ENCODE peak calls at places on chromosomes 16 and 17, in six cellular contexts. One of them, this sample, is unnamed.

GRCh38 chr17:73313526-73314127 is 1.8 kb upstream of the CDC42EP4 start:
- DNase-seq in transverse colon: no peak
- DNase-seq in spleen: no peak
- DNase-seq in GM23338: peak; percentile 59
- DNase-seq in K562: no peak
- DNase-seq in HCT116: no peak
- DNase-seq in this sample: no peak

GRCh38 chr17:82664701-82665182 is 16.5 kb upstream of the WDR45B start:
- DNase-seq in transverse colon: no peak
- DNase-seq in spleen: no peak
- DNase-seq in GM23338: no peak
- DNase-seq in K562: no peak
- DNase-seq in HCT116: no peak
- DNase-seq in this sample: no peak

GRCh38 chr16:82995286-82995926 is 368.6 kb downstream of the CDH13 start:
- DNase-seq in transverse colon: no peak
- DNase-seq in spleen: no peak
- DNase-seq in GM23338: no peak
- DNase-seq in K562: no peak
- DNase-seq in HCT116: no peak
- DNase-seq in this sample: no peak

GRCh38 chr16:64914-65255 is 7.5 kb downstream of the RHBDF1 start:
- DNase-seq in transverse colon: no peak
- DNase-seq in spleen: peak; percentile 67
- DNase-seq in GM23338: no peak
- DNase-seq in K562: no peak
- DNase-seq in HCT116: no peak
- DNase-seq in this sample: no peak

GRCh38 chr17:60139438-60140285 is 10.1 kb upstream of the CA4 start:
- DNase-seq in transverse colon: peak; percentile 75
- DNase-seq in spleen: peak; percentile 90
- DNase-seq in GM23338: peak; percentile 86
- DNase-seq in K562: peak; percentile 82
- DNase-seq in HCT116: peak; percentile 12
- DNase-seq in this sample: peak; percentile 75

GRCh38 chr16:65457084-65457483 is 335.2 kb upstream of the CDH11 start:
- DNase-seq in transverse colon: no peak
- DNase-seq in spleen: no peak
- DNase-seq in GM23338: no peak
- DNase-seq in K562: no peak
- DNase-seq in HCT116: no peak
- DNase-seq in this sample: no peak

GRCh38 chr16:49343291-49343690 is 30.3 kb upstream of the C16orf78 start:
- DNase-seq in transverse colon: no peak
- DNase-seq in spleen: no peak
- DNase-seq in GM23338: no peak
- DNase-seq in K562: no peak
- DNase-seq in HCT116: no peak
- DNase-seq in this sample: no peak

GRCh38 chr17:77358801-77359716 is 218.3 kb downstream of the SEC14L1 start:
- DNase-seq in transverse colon: no peak
- DNase-seq in spleen: no peak
- DNase-seq in GM23338: no peak
- DNase-seq in K562: no peak
- DNase-seq in HCT116: no peak
- DNase-seq in this sample: peak; percentile 50

GRCh38 chr16:83552193-83552592 is 255.6 kb upstream of the HSBP1 start:
- DNase-seq in transverse colon: no peak
- DNase-seq in spleen: no peak
- DNase-seq in GM23338: no peak
- DNase-seq in K562: no peak
- DNase-seq in HCT116: no peak
- DNase-seq in this sample: no peak

GRCh38 chr16:12271006-12271405 is 294.5 kb downstream of the SNX29 start:
- DNase-seq in transverse colon: no peak
- DNase-seq in spleen: no peak
- DNase-seq in GM23338: peak; percentile 69
- DNase-seq in K562: peak; percentile 42
- DNase-seq in HCT116: peak; percentile 12
- DNase-seq in this sample: no peak

GRCh38 chr16:3058173-3059030 is 7.0 kb upstream of the IL32 start:
- DNase-seq in transverse colon: peak; percentile 75
- DNase-seq in spleen: peak; percentile 91
- DNase-seq in GM23338: peak; percentile 84
- DNase-seq in K562: peak; percentile 68
- DNase-seq in HCT116: peak; percentile 35
- DNase-seq in this sample: peak; percentile 71

DNA sequence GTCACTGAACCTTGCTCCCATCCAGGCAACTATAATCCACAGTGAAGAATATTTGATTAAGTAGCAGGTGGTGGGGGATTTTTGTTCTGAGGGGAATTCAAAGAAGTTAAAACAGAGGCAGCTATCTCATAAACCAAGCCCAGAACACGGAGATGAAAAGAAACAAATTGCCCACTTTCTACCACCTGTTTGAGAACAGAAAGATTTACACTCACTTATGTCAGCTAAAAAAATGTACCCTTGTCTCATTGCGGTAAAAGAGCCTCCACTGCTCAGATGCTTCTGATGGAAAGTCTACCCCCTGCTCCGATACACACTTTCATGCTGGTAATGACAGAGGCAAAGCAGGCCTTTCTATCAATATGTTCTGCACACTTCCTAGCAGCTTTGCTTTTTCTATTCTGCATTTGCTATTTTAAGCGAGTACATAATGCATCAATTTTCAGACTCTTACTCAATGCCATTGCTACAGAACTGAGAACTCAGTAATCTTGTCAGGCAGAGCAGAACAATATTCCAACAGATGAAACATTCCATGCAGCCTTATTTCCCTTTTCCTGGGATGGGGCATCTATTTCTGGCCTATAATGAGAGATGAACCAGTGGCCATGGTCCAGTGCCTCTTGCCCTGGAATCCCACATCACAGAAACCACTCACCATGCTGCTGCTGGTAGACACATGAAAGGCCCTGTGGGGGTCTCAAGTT is 29.0 kb downstream of the CDK5R1 start:
- DNase-seq in transverse colon: no peak
- DNase-seq in spleen: no peak
- DNase-seq in GM23338: no peak
- DNase-seq in K562: no peak
- DNase-seq in HCT116: no peak
- DNase-seq in this sample: no peak
- TF ChIP-seq POLR2AphosphoS5 in transverse colon: no peak
- TF ChIP-seq POLR2AphosphoS5 in spleen: no peak
- TF ChIP-seq POLR2AphosphoS5 in GM23338: no peak
- TF ChIP-seq POLR2AphosphoS5 in K562: no peak
- TF ChIP-seq POLR2AphosphoS5 in HCT116: no peak
- TF ChIP-seq POLR2AphosphoS5 in this sample: no peak

GRCh38 chr17:51913491-51913890 is 245.0 kb downstream of the CA10 start:
- DNase-seq in transverse colon: no peak
- DNase-seq in spleen: no peak
- DNase-seq in GM23338: no peak
- DNase-seq in K562: no peak
- DNase-seq in HCT116: no peak
- DNase-seq in this sample: no peak

GRCh38 chr17:51912939-51913338 is 245.6 kb downstream of the CA10 start:
- DNase-seq in transverse colon: no peak
- DNase-seq in spleen: no peak
- DNase-seq in GM23338: peak; percentile 80
- DNase-seq in K562: no peak
- DNase-seq in HCT116: no peak
- DNase-seq in this sample: no peak

GRCh38 chr17:51909971-51910370 is 248.5 kb downstream of the CA10 start:
- DNase-seq in transverse colon: no peak
- DNase-seq in spleen: no peak
- DNase-seq in GM23338: no peak
- DNase-seq in K562: no peak
- DNase-seq in HCT116: no peak
- DNase-seq in this sample: no peak

GRCh38 chr17:51907041-51907440 is 251.5 kb downstream of the CA10 start:
- DNase-seq in transverse colon: no peak
- DNase-seq in spleen: no peak
- DNase-seq in GM23338: no peak
- DNase-seq in K562: no peak
- DNase-seq in HCT116: no peak
- DNase-seq in this sample: no peak

DNA sequence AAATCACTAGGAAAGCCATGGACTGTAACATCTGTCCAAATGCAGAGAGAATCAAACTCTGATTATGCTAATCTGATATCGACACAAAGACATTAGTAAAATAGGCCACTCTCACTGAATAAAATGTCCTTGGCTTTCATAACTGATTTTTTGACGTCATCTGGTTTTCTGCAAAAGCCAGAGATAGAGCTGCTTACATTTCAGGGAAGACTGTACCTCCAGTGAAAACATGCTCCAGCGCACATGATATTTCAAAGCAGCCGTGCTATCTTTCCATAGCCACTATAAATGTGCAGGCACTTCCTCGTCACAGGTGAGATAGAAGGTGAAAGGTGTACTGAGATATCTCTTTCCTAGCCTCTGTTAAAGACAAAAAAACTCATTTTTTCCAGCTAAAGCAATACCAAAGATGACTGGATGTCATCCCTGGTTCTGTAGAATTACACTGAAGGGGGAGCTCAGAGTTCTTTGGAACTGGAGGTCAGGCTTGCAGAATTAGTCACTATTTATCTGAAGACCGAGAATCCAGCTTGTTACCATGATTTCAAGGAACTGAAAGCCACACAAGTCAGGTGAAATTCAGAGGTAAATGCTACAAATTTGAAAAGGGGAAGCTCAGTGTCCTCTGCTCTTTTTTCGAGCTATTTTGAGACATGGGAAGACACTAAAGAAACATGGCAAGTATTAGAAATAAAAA is 249.5 kb downstream of the CA10 start:
- DNase-seq in transverse colon: no peak
- DNase-seq in spleen: no peak
- DNase-seq in GM23338: no peak
- DNase-seq in K562: no peak
- DNase-seq in HCT116: no peak
- DNase-seq in this sample: no peak
- H3K27ac ChIP-seq in transverse colon: no peak overlapping the region
- H3K27ac ChIP-seq in spleen: no peak overlapping the region
- H3K27ac ChIP-seq in GM23338: no peak overlapping the region
- H3K27ac ChIP-seq in K562: no peak overlapping the region
- H3K27ac ChIP-seq in HCT116: no peak overlapping the region
- H3K27ac ChIP-seq in this sample: no peak overlapping the region

GRCh38 chr17:7837375-7838290 is 3.6 kb downstream of the KDM6B start:
- DNase-seq in transverse colon: no peak
- DNase-seq in spleen: peak; percentile 61
- DNase-seq in GM23338: peak; percentile 37
- DNase-seq in K562: no peak
- DNase-seq in HCT116: no peak
- DNase-seq in this sample: no peak
- H3K4me1 ChIP-seq in transverse colon: peaks cover 80% of the 10 kb centered on the region
- H3K4me1 ChIP-seq in spleen: peaks cover 45% of the 10 kb centered on the region
- H3K4me1 ChIP-seq in GM23338: peaks cover 27% of the 10 kb centered on the region
- H3K4me1 ChIP-seq in K562: peaks cover 46% of the 10 kb centered on the region
- H3K4me1 ChIP-seq in HCT116: peaks cover 82% of the 10 kb centered on the region
- H3K4me1 ChIP-seq in this sample: peaks cover 72% of the 10 kb centered on the region

GRCh38 chr16:57701759-57702371 is 7.3 kb downstream of the DRC7 start:
- DNase-seq in transverse colon: no peak
- DNase-seq in spleen: no peak
- DNase-seq in GM23338: no peak
- DNase-seq in K562: no peak
- DNase-seq in HCT116: no peak
- DNase-seq in this sample: no peak

GRCh38 chr16:57704905-57705852 is 10.6 kb downstream of the DRC7 start:
- DNase-seq in transverse colon: no peak
- DNase-seq in spleen: no peak
- DNase-seq in GM23338: no peak
- DNase-seq in K562: no peak
- DNase-seq in HCT116: no peak
- DNase-seq in this sample: peak; percentile 29

GRCh38 chr16:57703416-57704010 is 8.9 kb downstream of the DRC7 start:
- DNase-seq in transverse colon: no peak
- DNase-seq in spleen: no peak
- DNase-seq in GM23338: no peak
- DNase-seq in K562: no peak
- DNase-seq in HCT116: no peak
- DNase-seq in this sample: no peak

GRCh38 chr16:57706717-57707116 is 12.1 kb downstream of the DRC7 start:
- DNase-seq in transverse colon: no peak
- DNase-seq in spleen: no peak
- DNase-seq in GM23338: no peak
- DNase-seq in K562: no peak
- DNase-seq in HCT116: no peak
- DNase-seq in this sample: no peak

GRCh38 chr16:57704011-57704904 is 9.7 kb downstream of the DRC7 start:
- DNase-seq in transverse colon: no peak
- DNase-seq in spleen: no peak
- DNase-seq in GM23338: no peak
- DNase-seq in K562: no peak
- DNase-seq in HCT116: no peak
- DNase-seq in this sample: no peak
- TF ChIP-seq POLR2AphosphoS5 in transverse colon: no peak
- TF ChIP-seq POLR2AphosphoS5 in spleen: no peak
- TF ChIP-seq POLR2AphosphoS5 in GM23338: no peak
- TF ChIP-seq POLR2AphosphoS5 in K562: no peak
- TF ChIP-seq POLR2AphosphoS5 in HCT116: no peak
- TF ChIP-seq POLR2AphosphoS5 in this sample: no peak

GRCh38 chr17:7856081-7856791 is 1.1 kb downstream of the NAA38 start:
- DNase-seq in transverse colon: peak; percentile 80
- DNase-seq in spleen: peak; percentile 91
- DNase-seq in GM23338: no peak
- DNase-seq in K562: no peak
- DNase-seq in HCT116: no peak
- DNase-seq in this sample: peak; percentile 83
- H3K27ac ChIP-seq in transverse colon: peak overlapping the region; percentile 94
- H3K27ac ChIP-seq in spleen: peak overlapping the region; percentile 95
- H3K27ac ChIP-seq in GM23338: no peak overlapping the region
- H3K27ac ChIP-seq in K562: peak overlapping the region; percentile 94
- H3K27ac ChIP-seq in HCT116: peak overlapping the region; percentile 92
- H3K27ac ChIP-seq in this sample: peak overlapping the region; percentile 94

DNA sequence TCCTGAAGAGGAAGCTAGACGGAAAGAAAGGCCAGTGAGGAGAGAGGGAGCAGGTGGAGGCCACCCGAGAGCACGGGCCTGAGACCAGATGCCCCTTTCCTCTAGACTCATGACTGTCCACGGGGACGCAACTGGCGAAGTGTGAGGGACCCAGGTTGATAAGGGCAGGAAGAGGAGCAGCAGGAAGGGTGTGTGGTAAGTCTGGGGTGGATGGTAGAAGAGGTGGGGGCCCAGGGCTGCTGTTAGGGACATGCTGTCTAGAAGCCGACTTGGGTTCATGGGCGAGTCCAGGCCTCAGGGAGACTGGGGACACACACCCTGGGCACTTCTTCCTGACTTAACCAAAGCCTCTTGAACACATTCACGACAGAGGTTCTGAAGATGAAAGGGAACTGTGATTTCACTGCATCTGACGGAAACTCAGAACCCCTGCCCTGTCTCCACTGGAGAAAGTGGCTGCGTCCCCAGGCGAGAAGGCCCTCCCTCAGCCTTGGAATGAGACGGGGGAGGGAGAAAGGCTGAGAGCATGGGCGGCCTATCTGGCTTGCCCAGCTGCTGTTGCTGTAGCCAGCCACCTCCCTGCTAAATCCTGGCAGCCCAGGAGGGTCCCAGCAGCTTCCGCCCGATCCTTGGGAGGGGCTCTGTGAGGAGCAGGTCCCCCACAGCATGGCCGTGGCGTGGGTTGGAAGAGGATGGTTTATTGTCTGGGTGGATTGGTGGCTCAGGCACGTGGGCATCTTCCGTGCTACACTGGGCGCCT is 6.0 kb downstream of the HIC1 start:
- DNase-seq in transverse colon: no peak
- DNase-seq in spleen: no peak
- DNase-seq in GM23338: no peak
- DNase-seq in K562: no peak
- DNase-seq in HCT116: no peak
- DNase-seq in this sample: no peak
- H3K4me1 ChIP-seq in transverse colon: peaks cover 82% of the 10 kb centered on the region
- H3K4me1 ChIP-seq in spleen: peaks cover 56% of the 10 kb centered on the region
- H3K4me1 ChIP-seq in GM23338: peaks cover 29% of the 10 kb centered on the region
- H3K4me1 ChIP-seq in K562: no peaks in the 10 kb centered on the region
- H3K4me1 ChIP-seq in HCT116: peaks cover 16% of the 10 kb centered on the region
- H3K4me1 ChIP-seq in this sample: no peaks in the 10 kb centered on the region

This sample was measured in sigmoid colon.